ENCODE peak calls at places on chromosomes 13 and 19, in five cellular contexts. N is spleen, E is adrenal gland, J is thoracic aorta, H is colonic mucosa. Y is an unnamed sample. For H3K4me1 and H3K9me3, the result is how much of the 10 kb centered on the place peaks cover.

GRCh38 chr19:39401549-39402416 is 4.9 kb upstream of the ZFP36 start:
- DNase-seq in N (peak), E (peak), J (no peak), H (peak), Y (peak)

GRCh38 chr13:39483326-39483725 is 119.7 kb downstream of the LHFPL6 start:
- DNase-seq in N (no peak), E (no peak), J (no peak), H (no peak), Y (no peak)

GRCh38 chr13:99085846-99086148 is 107.9 kb upstream of the DOCK9 start:
- DNase-seq in N (no peak), E (no peak), J (no peak), H (no peak), Y (no peak)

GRCh38 chr13:80133631-80134083 is 207.3 kb downstream of the SPRY2 start:
- DNase-seq in N (no peak), E (no peak), J (no peak), H (peak), Y (no peak)

GRCh38 chr13:50617134-50617721 is 226.3 kb downstream of the DLEU7 start:
- DNase-seq in N (no peak), E (no peak), J (no peak), H (peak), Y (no peak)

GRCh38 chr13:99970761-99971575 is 599 bp downstream of the ZIC5 start:
- DNase-seq in N (no peak), E (no peak), J (no peak), H (peak), Y (no peak)

GRCh38 chr19:40807147-40808020 is 8.4 kb downstream of the EGLN2 start:
- DNase-seq in N (no peak), E (no peak), J (no peak), H (peak), Y (no peak)

GRCh38 chr13:80010286-80010831 is 330.6 kb downstream of the SPRY2 start:
- DNase-seq in N (no peak), E (no peak), J (no peak), H (no peak), Y (no peak)

GRCh38 chr19:13102666-13103584 is at the start of gene LYL1:
- DNase-seq in N (peak), E (peak), J (no peak), H (peak), Y (peak)

GRCh38 chr19:14167594-14168138 is 31.3 kb upstream of the ASF1B start:
- DNase-seq in N (no peak), E (no peak), J (no peak), H (no peak), Y (no peak)

GRCh38 chr13:49635599-49636433 is 7.5 kb downstream of the ARL11 start:
- DNase-seq in N (no peak), E (peak), J (no peak), H (no peak), Y (no peak)

GRCh38 chr19:50280074-50280473 is 49.1 kb downstream of the KCNC3 start:
- DNase-seq in N (no peak), E (no peak), J (no peak), H (no peak), Y (no peak)

GRCh38 chr13:112824429-112824828 is 134.6 kb downstream of the ATP11A start:
- DNase-seq in N (no peak), E (no peak), J (no peak), H (no peak), Y (no peak)

GRCh38 chr13:32153056-32153455 is 121.5 kb downstream of the FRY start:
- DNase-seq in N (no peak), E (no peak), J (no peak), H (no peak), Y (no peak)

GRCh38 chr13:93226623-93227279 is at the start of gene GPC6:
- DNase-seq in N (no peak), E (peak), J (no peak), H (peak), Y (no peak)

GRCh38 chr19:11626252-11626651 is 29.0 kb downstream of the ZNF627 start:
- DNase-seq in N (no peak), E (no peak), J (no peak), H (no peak), Y (no peak)

GRCh38 chr13:102779426-102780159 is 6.0 kb upstream of the TEX30 start:
- DNase-seq in N (no peak), E (no peak), J (no peak), H (no peak), Y (no peak)

GRCh38 chr13:24463078-24463477 is 49.5 kb downstream of the PARP4 start:
- DNase-seq in N (no peak), E (no peak), J (no peak), H (no peak), Y (no peak)

GRCh38 chr13:33351324-33351723 is 65.8 kb upstream of the STARD13 start:
- DNase-seq in N (no peak), E (no peak), J (no peak), H (peak), Y (no peak)

GRCh38 chr19:55836340-55836739 is at the start of gene NLRP4:
- DNase-seq in N (no peak), E (no peak), J (no peak), H (no peak), Y (no peak)

GRCh38 chr19:7636691-7637373 is at the start of gene STXBP2:
- DNase-seq in N (peak), E (peak), J (no peak), H (peak), Y (peak)

GRCh38 chr13:37526710-37527446 is 71.7 kb downstream of the POSTN start:
- DNase-seq in N (no peak), E (no peak), J (no peak), H (no peak), Y (no peak)

GRCh38 chr13:31195616-31196015 is 4.2 kb upstream of the B3GLCT start:
- DNase-seq in N (no peak), E (no peak), J (no peak), H (no peak), Y (no peak)

GRCh38 chr13:41802684-41803554 is 158.0 kb downstream of the VWA8 start:
- DNase-seq in N (no peak), E (no peak), J (no peak), H (no peak), Y (no peak)

GRCh38 chr13:21175656-21176194 is 627 bp downstream of the SKA3 start:
- DNase-seq in N (no peak), E (no peak), J (no peak), H (no peak), Y (no peak)

GRCh38 chr19:50331187-50332013 is 2.2 kb upstream of the KCNC3 start:
- DNase-seq in N (peak), E (no peak), J (no peak), H (no peak), Y (no peak)

GRCh38 chr19:294341-294818 is 3.2 kb upstream of the PLPP2 start:
- DNase-seq in N (no peak), E (no peak), J (no peak), H (no peak), Y (no peak)

GRCh38 chr13:110336108-110336507 is 29.0 kb downstream of the COL4A2 start:
- DNase-seq in N (no peak), E (no peak), J (no peak), H (no peak), Y (no peak)
- H3K4me1 ChIP-seq in N (under half), E (under half), J (half or more), H (under half), Y (under half)

DNA sequence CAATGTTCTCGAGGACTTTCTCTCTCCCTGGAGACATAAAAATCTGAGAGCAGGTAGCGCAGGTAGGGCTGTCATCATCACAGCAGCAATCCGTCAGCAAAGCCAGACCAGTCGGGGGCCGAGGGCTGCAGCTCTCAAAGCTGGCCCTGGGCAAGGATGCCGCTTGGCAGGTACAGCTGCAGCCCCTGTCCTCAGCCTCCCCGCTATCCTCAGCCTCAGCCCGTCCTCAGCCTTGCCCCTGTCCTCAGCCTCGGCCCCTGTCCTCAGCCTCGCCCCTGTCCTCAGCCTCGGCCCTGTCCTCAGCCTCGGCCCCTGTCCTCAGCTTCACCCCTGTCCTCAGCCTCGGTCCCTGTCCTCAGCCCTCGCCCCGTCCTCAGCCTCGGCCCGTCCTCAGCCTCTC is 10.9 kb downstream of the C13orf46 start:
- DNase-seq in N (peak), E (no peak), J (no peak), H (no peak), Y (no peak)
- H3K9me3 ChIP-seq in N (under half), E (under half), J (under half), H (under half), Y (under half)

GRCh38 chr13:52454459-52454824 is 836 bp upstream of the CKAP2 start:
- DNase-seq in N (peak), E (no peak), J (no peak), H (peak), Y (no peak)
- H3K4me1 ChIP-seq in N (under half), E (under half), J (under half), H (under half), Y (under half)

DNA sequence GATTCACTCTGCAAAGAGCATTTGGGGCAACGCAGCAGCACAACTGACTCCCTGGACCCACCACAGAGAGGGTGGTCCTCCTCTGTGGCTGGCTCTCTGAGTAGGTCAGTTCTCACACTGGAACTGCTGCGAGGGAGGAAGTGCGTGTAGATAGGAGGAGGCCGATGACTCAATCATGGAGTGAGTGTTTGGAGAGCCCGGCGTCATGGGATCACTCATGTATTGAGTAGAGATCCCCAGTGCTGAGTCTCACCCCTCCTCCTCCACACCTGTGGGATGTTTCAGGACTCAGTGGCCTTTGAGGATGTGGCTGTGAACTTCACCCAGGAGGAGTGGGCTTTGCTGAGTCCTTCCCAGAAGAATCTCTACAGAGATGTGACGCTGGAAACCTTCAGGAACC is 8.9 kb downstream of the ZNF101 start:
- DNase-seq in N (no peak), E (no peak), J (no peak), H (no peak), Y (no peak)
- H3K9me3 ChIP-seq in N (half or more), E (under half), J (under half), H (under half), Y (under half)

DNA sequence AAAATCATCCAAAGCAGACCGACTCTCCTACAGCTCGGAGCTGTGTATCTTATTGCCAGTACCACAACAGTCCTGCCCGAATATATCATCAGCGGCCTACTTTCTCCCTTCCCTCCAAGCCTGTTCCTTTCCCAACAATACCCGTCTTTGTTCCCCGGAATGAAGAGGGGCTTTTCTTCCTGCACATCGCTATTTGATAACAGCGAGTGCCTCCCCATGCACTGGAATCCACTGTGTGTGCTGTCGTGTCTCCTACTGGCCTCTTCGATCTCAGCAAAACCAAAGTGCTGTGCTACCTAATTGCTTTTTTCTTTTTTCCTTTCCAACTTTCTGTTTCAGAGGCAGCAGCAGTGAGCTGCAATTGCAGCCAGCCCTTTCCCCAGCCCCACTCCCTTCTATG is 43.5 kb downstream of the EFNB2 start:
- DNase-seq in N (no peak), E (no peak), J (no peak), H (no peak), Y (no peak)
- H3K4me1 ChIP-seq in N (under half), E (under half), J (half or more), H (under half), Y (under half)

GRCh38 chr19:48852292-48852691 is 16.0 kb upstream of the HSD17B14 start:
- DNase-seq in N (no peak), E (no peak), J (no peak), H (no peak), Y (no peak)

GRCh38 chr19:48854103-48854502 is 14.3 kb downstream of the PLEKHA4 start:
- DNase-seq in N (no peak), E (no peak), J (no peak), H (no peak), Y (no peak)

GRCh38 chr19:48858984-48859710 is 9.3 kb downstream of the PLEKHA4 start:
- DNase-seq in N (peak), E (no peak), J (no peak), H (peak), Y (peak)

GRCh38 chr19:48856921-48857320 is 11.5 kb downstream of the PLEKHA4 start:
- DNase-seq in N (no peak), E (no peak), J (no peak), H (no peak), Y (no peak)

GRCh38 chr19:48853483-48853882 is 14.9 kb downstream of the PLEKHA4 start:
- DNase-seq in N (no peak), E (no peak), J (no peak), H (no peak), Y (no peak)
- H3K9me3 ChIP-seq in N (under half), E (under half), J (under half), H (under half), Y (under half)

GRCh38 chr19:41886761-41887710 is 4.1 kb downstream of the ARHGEF1 start:
- DNase-seq in N (peak), E (no peak), J (no peak), H (no peak), Y (no peak)
- H3K4me1 ChIP-seq in N (under half), E (under half), J (under half), H (under half), Y (under half)

DNA sequence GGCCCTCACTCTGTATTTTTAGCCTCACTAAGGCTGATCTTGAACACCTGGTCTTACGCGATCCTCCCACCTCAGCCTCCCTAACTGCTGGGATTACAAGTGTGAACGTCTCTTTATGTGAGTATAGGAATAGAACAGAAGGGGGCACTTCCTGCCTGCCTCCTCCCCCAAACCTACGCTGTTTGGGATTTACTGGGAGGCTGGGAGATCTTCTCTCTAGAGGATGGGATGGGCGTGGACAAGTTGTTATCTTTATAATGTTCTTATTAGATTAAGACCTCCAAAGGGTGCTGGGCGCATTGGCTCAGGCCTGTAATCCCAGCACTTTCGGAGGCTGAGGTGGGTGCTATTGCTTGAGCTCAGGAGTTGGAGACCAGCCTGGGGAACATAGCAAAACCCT is 2.9 kb upstream of the CSNK1G2 start:
- DNase-seq in N (no peak), E (no peak), J (no peak), H (no peak), Y (no peak)
- H3K9me3 ChIP-seq in N (under half), E (under half), J (under half), H (under half), Y (under half)